ENCODE peak calls at places on chromosomes 12 and 14, in five cellular contexts. One of them, this sample, is unnamed.
A peak's percentile ranks its signal among the peaks of the same experiment; 100 is the strongest.

GRCh38 chr12:117805865-117806264 is 162.9 kb downstream of the KSR2 start:
- DNase-seq in smooth muscle cell of the brain vasculature: no peak
- DNase-seq in fibroblast of the aortic adventitia: no peak
- DNase-seq in psoas muscle: no peak
- DNase-seq in activated CD4-positive, alpha-beta T cell treated with anti-CD3 and anti-CD28 coated beads for 4 hours: no peak
- DNase-seq in this sample: no peak

GRCh38 chr14:103724116-103724515 is 8.5 kb downstream of the ZFYVE21 start:
- DNase-seq in activated CD4-positive, alpha-beta T cell treated with anti-CD3 and anti-CD28 coated beads for 4 hours: no peak
- DNase-seq in psoas muscle: peak; percentile 77
- DNase-seq in fibroblast of the aortic adventitia: peak; percentile 54
- DNase-seq in smooth muscle cell of the brain vasculature: no peak
- DNase-seq in this sample: peak; percentile 64

GRCh38 chr12:54680374-54680773 is 32.2 kb upstream of the DCD start:
- DNase-seq in activated CD4-positive, alpha-beta T cell treated with anti-CD3 and anti-CD28 coated beads for 4 hours: no peak
- DNase-seq in smooth muscle cell of the brain vasculature: no peak
- DNase-seq in fibroblast of the aortic adventitia: peak; percentile 1
- DNase-seq in psoas muscle: no peak
- DNase-seq in this sample: peak; percentile 20

GRCh38 chr12:93361159-93361919 is 16.4 kb upstream of the NUDT4 start:
- DNase-seq in psoas muscle: peak; percentile 90
- DNase-seq in smooth muscle cell of the brain vasculature: no peak
- DNase-seq in activated CD4-positive, alpha-beta T cell treated with anti-CD3 and anti-CD28 coated beads for 4 hours: no peak
- DNase-seq in fibroblast of the aortic adventitia: peak; percentile 88
- DNase-seq in this sample: peak; percentile 20

GRCh38 chr14:50854521-50854920 is 17.3 kb upstream of the ABHD12B start:
- DNase-seq in smooth muscle cell of the brain vasculature: no peak
- DNase-seq in psoas muscle: no peak
- DNase-seq in fibroblast of the aortic adventitia: no peak
- DNase-seq in activated CD4-positive, alpha-beta T cell treated with anti-CD3 and anti-CD28 coated beads for 4 hours: no peak
- DNase-seq in this sample: no peak

GRCh38 chr14:93736378-93737014 is 51.8 kb downstream of the PRIMA1 start:
- DNase-seq in psoas muscle: peak; percentile 20
- DNase-seq in smooth muscle cell of the brain vasculature: no peak
- DNase-seq in fibroblast of the aortic adventitia: no peak
- DNase-seq in activated CD4-positive, alpha-beta T cell treated with anti-CD3 and anti-CD28 coated beads for 4 hours: no peak
- DNase-seq in this sample: no peak

GRCh38 chr12:76908303-76909017 is 29.6 kb upstream of the CSRP2 start:
- DNase-seq in activated CD4-positive, alpha-beta T cell treated with anti-CD3 and anti-CD28 coated beads for 4 hours: no peak
- DNase-seq in smooth muscle cell of the brain vasculature: no peak
- DNase-seq in fibroblast of the aortic adventitia: no peak
- DNase-seq in psoas muscle: no peak
- DNase-seq in this sample: no peak

GRCh38 chr12:12717586-12718381 is 616 bp downstream of the CDKN1B start:
- DNase-seq in smooth muscle cell of the brain vasculature: no peak
- DNase-seq in activated CD4-positive, alpha-beta T cell treated with anti-CD3 and anti-CD28 coated beads for 4 hours: peak; percentile 12
- DNase-seq in psoas muscle: peak; percentile 72
- DNase-seq in fibroblast of the aortic adventitia: peak; percentile 30
- DNase-seq in this sample: no peak

GRCh38 chr12:42953021-42953420 is 363.5 kb upstream of the PRICKLE1 start:
- DNase-seq in activated CD4-positive, alpha-beta T cell treated with anti-CD3 and anti-CD28 coated beads for 4 hours: no peak
- DNase-seq in psoas muscle: no peak
- DNase-seq in fibroblast of the aortic adventitia: no peak
- DNase-seq in smooth muscle cell of the brain vasculature: no peak
- DNase-seq in this sample: no peak

GRCh38 chr12:85996280-85996679 is 122.2 kb downstream of the NTS start:
- DNase-seq in psoas muscle: no peak
- DNase-seq in activated CD4-positive, alpha-beta T cell treated with anti-CD3 and anti-CD28 coated beads for 4 hours: no peak
- DNase-seq in smooth muscle cell of the brain vasculature: no peak
- DNase-seq in fibroblast of the aortic adventitia: peak; percentile 39
- DNase-seq in this sample: no peak